ENCODE peak calls at places on chromosome 2, in seven cellular contexts. One of them, this sample, is unnamed.

GRCh38 chr2:241675885-241676284 is 10.7 kb downstream of the DTYMK start:
- DNase-seq in K562: no peak
- DNase-seq in HepG2: no peak
- DNase-seq in H1: no peak
- DNase-seq in A549: no peak
- DNase-seq in HCT116: no peak
- DNase-seq in GM12878: no peak
- DNase-seq in this sample: no peak

GRCh38 chr2:110105608-110106467 is 9.8 kb downstream of the MALL start:
- DNase-seq in HCT116: peak
- DNase-seq in GM12878: no peak
- DNase-seq in K562: no peak
- DNase-seq in HepG2: peak
- DNase-seq in A549: peak
- DNase-seq in H1: peak
- DNase-seq in this sample: peak

GRCh38 chr2:142533083-142533482 is 344.4 kb upstream of the KYNU start:
- DNase-seq in HCT116: no peak
- DNase-seq in GM12878: no peak
- DNase-seq in K562: no peak
- DNase-seq in HepG2: no peak
- DNase-seq in A549: no peak
- DNase-seq in H1: no peak
- DNase-seq in this sample: no peak

GRCh38 chr2:43184339-43184895 is 42.0 kb downstream of the ZFP36L2 start:
- DNase-seq in K562: peak
- DNase-seq in A549: peak
- DNase-seq in HCT116: peak
- DNase-seq in GM12878: no peak
- DNase-seq in H1: no peak
- DNase-seq in HepG2: peak
- DNase-seq in this sample: peak

GRCh38 chr2:43776317-43776716 is 2.5 kb downstream of the DYNC2LI1 start:
- DNase-seq in K562: no peak
- DNase-seq in HCT116: no peak
- DNase-seq in HepG2: no peak
- DNase-seq in GM12878: no peak
- DNase-seq in A549: no peak
- DNase-seq in H1: no peak
- DNase-seq in this sample: no peak

GRCh38 chr2:217106650-217107014 is 246.8 kb upstream of the TNP1 start:
- DNase-seq in HCT116: peak
- DNase-seq in HepG2: no peak
- DNase-seq in A549: no peak
- DNase-seq in GM12878: no peak
- DNase-seq in H1: peak
- DNase-seq in K562: no peak
- DNase-seq in this sample: peak

GRCh38 chr2:207231962-207232361 is 66.2 kb upstream of the KLF7 start:
- DNase-seq in GM12878: no peak
- DNase-seq in HepG2: no peak
- DNase-seq in H1: no peak
- DNase-seq in HCT116: no peak
- DNase-seq in K562: no peak
- DNase-seq in A549: no peak
- DNase-seq in this sample: peak

GRCh38 chr2:122799391-122799790 is 1043.9 kb downstream of the TSN start:
- DNase-seq in HepG2: no peak
- DNase-seq in GM12878: no peak
- DNase-seq in HCT116: no peak
- DNase-seq in H1: no peak
- DNase-seq in A549: no peak
- DNase-seq in K562: no peak
- DNase-seq in this sample: no peak

GRCh38 chr2:41907716-41908328 is 140.0 kb upstream of the PKDCC start:
- DNase-seq in H1: no peak
- DNase-seq in GM12878: no peak
- DNase-seq in A549: no peak
- DNase-seq in HepG2: no peak
- DNase-seq in HCT116: no peak
- DNase-seq in K562: peak
- DNase-seq in this sample: peak
- TF ChIP-seq CEBPB in H1: no peak
- TF ChIP-seq CEBPB in GM12878: no peak
- TF ChIP-seq CEBPB in A549: no peak
- TF ChIP-seq CEBPB in HepG2: no peak
- TF ChIP-seq CEBPB in HCT116: no peak
- TF ChIP-seq CEBPB in K562: no peak
- TF ChIP-seq CEBPB in this sample: no peak

GRCh38 chr2:113213061-113213930 is 39.5 kb downstream of the PSD4 start:
- DNase-seq in H1: no peak
- DNase-seq in HCT116: no peak
- DNase-seq in A549: no peak
- DNase-seq in GM12878: no peak
- DNase-seq in K562: no peak
- DNase-seq in HepG2: no peak
- DNase-seq in this sample: no peak

GRCh38 chr2:113209869-113210305 is 36.1 kb downstream of the PSD4 start:
- DNase-seq in H1: no peak
- DNase-seq in GM12878: no peak
- DNase-seq in A549: no peak
- DNase-seq in K562: no peak
- DNase-seq in HepG2: no peak
- DNase-seq in HCT116: no peak
- DNase-seq in this sample: no peak

GRCh38 chr2:113214141-113214540 is 40.4 kb downstream of the PSD4 start:
- DNase-seq in HepG2: no peak
- DNase-seq in H1: no peak
- DNase-seq in K562: no peak
- DNase-seq in HCT116: no peak
- DNase-seq in GM12878: no peak
- DNase-seq in A549: no peak
- DNase-seq in this sample: no peak

GRCh38 chr2:113211226-113212105 is 37.7 kb downstream of the PSD4 start:
- DNase-seq in A549: peak
- DNase-seq in K562: no peak
- DNase-seq in GM12878: no peak
- DNase-seq in HCT116: peak
- DNase-seq in H1: no peak
- DNase-seq in HepG2: peak
- DNase-seq in this sample: peak

GRCh38 chr2:113212245-113213060 is 38.7 kb downstream of the PSD4 start:
- DNase-seq in A549: no peak
- DNase-seq in HepG2: peak
- DNase-seq in HCT116: no peak
- DNase-seq in H1: no peak
- DNase-seq in GM12878: no peak
- DNase-seq in K562: no peak
- DNase-seq in this sample: no peak
- TF ChIP-seq CEBPB in A549: no peak
- TF ChIP-seq CEBPB in HepG2: no peak
- TF ChIP-seq CEBPB in HCT116: no peak
- TF ChIP-seq CEBPB in H1: no peak
- TF ChIP-seq CEBPB in GM12878: no peak
- TF ChIP-seq CEBPB in K562: no peak
- TF ChIP-seq CEBPB in this sample: no peak

DNA sequence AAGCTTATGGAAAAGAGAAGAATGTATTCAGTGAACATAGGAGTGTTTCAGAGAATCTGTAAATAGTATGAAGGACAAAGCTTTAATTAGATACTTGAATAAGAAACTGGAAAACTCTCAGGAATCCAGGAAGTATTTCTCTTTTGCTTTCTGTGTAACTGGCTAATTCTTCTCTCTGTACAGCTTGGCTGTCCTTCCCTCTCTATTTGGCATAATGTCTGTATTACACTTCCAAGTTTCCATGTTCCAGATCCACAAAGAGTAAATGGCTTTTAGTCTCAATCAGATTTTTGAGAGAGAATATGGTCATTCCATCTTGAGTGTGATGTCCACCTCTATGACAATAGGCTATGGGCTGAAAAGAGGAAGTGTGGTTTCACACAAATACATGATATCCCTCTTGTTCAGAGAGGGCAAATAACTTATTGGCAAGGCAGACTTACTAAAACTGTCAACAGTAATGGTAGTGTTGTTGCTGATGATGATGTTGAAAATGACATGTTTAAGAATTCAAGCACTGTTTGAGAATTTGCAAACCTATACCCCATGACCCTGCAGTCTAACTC is 129.2 kb upstream of the ERBB4 start:
- DNase-seq in HepG2: no peak
- DNase-seq in HCT116: no peak
- DNase-seq in K562: no peak
- DNase-seq in GM12878: no peak
- DNase-seq in H1: no peak
- DNase-seq in A549: no peak
- DNase-seq in this sample: no peak
- TF ChIP-seq CEBPB in HepG2: no peak
- TF ChIP-seq CEBPB in HCT116: no peak
- TF ChIP-seq CEBPB in K562: no peak
- TF ChIP-seq CEBPB in GM12878: no peak
- TF ChIP-seq CEBPB in H1: no peak
- TF ChIP-seq CEBPB in A549: no peak
- TF ChIP-seq CEBPB in this sample: no peak

GRCh38 chr2:193279361-193279760 is 1084.6 kb upstream of the TMEFF2 start:
- DNase-seq in A549: no peak
- DNase-seq in HepG2: no peak
- DNase-seq in GM12878: no peak
- DNase-seq in H1: no peak
- DNase-seq in HCT116: no peak
- DNase-seq in K562: no peak
- DNase-seq in this sample: no peak
- TF ChIP-seq CEBPB in A549: no peak
- TF ChIP-seq CEBPB in HepG2: no peak
- TF ChIP-seq CEBPB in GM12878: no peak
- TF ChIP-seq CEBPB in H1: no peak
- TF ChIP-seq CEBPB in HCT116: no peak
- TF ChIP-seq CEBPB in K562: no peak
- TF ChIP-seq CEBPB in this sample: no peak

GRCh38 chr2:8661235-8661634 is 20.6 kb upstream of the ID2 start:
- DNase-seq in GM12878: no peak
- DNase-seq in HepG2: no peak
- DNase-seq in H1: no peak
- DNase-seq in A549: no peak
- DNase-seq in HCT116: no peak
- DNase-seq in K562: no peak
- DNase-seq in this sample: no peak

GRCh38 chr2:8661736-8662135 is 20.1 kb upstream of the ID2 start:
- DNase-seq in H1: no peak
- DNase-seq in HCT116: no peak
- DNase-seq in GM12878: no peak
- DNase-seq in HepG2: no peak
- DNase-seq in A549: no peak
- DNase-seq in K562: no peak
- DNase-seq in this sample: peak

GRCh38 chr2:8663997-8664396 is 17.9 kb upstream of the ID2 start:
- DNase-seq in GM12878: no peak
- DNase-seq in K562: no peak
- DNase-seq in A549: no peak
- DNase-seq in H1: no peak
- DNase-seq in HCT116: no peak
- DNase-seq in HepG2: no peak
- DNase-seq in this sample: no peak

GRCh38 chr2:8659735-8660492 is 21.9 kb upstream of the ID2 start:
- DNase-seq in K562: no peak
- DNase-seq in A549: no peak
- DNase-seq in H1: no peak
- DNase-seq in HepG2: no peak
- DNase-seq in HCT116: no peak
- DNase-seq in GM12878: no peak
- DNase-seq in this sample: no peak

GRCh38 chr2:8662239-8662879 is 19.5 kb upstream of the ID2 start:
- DNase-seq in HCT116: peak
- DNase-seq in A549: peak
- DNase-seq in H1: no peak
- DNase-seq in HepG2: peak
- DNase-seq in GM12878: no peak
- DNase-seq in K562: peak
- DNase-seq in this sample: peak
- TF ChIP-seq CEBPB in HCT116: no peak
- TF ChIP-seq CEBPB in A549: no peak
- TF ChIP-seq CEBPB in H1: no peak
- TF ChIP-seq CEBPB in HepG2: no peak
- TF ChIP-seq CEBPB in GM12878: no peak
- TF ChIP-seq CEBPB in K562: no peak
- TF ChIP-seq CEBPB in this sample: no peak

DNA sequence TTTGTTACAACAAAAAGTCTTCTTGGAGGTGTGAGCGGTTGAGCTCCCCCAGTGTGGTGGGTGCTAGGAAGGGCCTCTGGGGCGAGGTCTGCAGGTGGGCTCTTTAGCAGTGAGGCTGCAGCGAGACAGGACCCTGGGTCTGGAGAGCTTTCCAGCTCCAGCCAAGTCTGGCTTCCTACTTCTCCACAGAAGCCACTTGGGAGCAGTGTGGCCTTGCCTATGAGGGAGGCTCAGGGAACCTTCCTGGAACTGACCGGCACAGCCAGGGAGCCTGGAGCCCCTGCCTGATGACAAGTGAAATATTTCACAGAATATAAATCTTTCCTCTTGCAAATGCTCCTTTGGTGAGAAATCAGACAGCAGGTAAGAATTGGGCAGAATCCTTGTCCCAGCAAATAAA is 289.6 kb upstream of the SPRED2 start:
- DNase-seq in A549: no peak
- DNase-seq in K562: peak
- DNase-seq in HCT116: no peak
- DNase-seq in HepG2: no peak
- DNase-seq in H1: no peak
- DNase-seq in GM12878: no peak
- DNase-seq in this sample: peak
- TF ChIP-seq CEBPB in A549: no peak
- TF ChIP-seq CEBPB in K562: no peak
- TF ChIP-seq CEBPB in HCT116: no peak
- TF ChIP-seq CEBPB in HepG2: no peak
- TF ChIP-seq CEBPB in H1: no peak
- TF ChIP-seq CEBPB in GM12878: no peak
- TF ChIP-seq CEBPB in this sample: no peak

This sample was measured in IMR-90.